ENCODE peak calls at places on chromosomes 4 and X, in four cellular contexts. S is astrocyte of the spinal cord, R is WTC11, Q is transverse colon. H is an unnamed sample.

GRCh38 chr4:85741921-85742591 is 267.1 kb downstream of the ARHGAP24 start:
- DNase-seq in S (no peak), Q (no peak), R (no peak), H (no peak)

GRCh38 chr4:183540498-183540953 is 35.7 kb downstream of the ING2 start:
- DNase-seq in R (no peak), Q (no peak), S (no peak), H (no peak)

GRCh38 chr4:95124906-95125504 is 367.2 kb downstream of the BMPR1B start:
- DNase-seq in Q (no peak), R (peak), S (peak), H (peak)

GRCh38 chrX:115393271-115393670 is 103.8 kb downstream of the LUZP4 start:
- DNase-seq in R (no peak), Q (no peak), S (peak), H (no peak)

GRCh38 chr4:108941914-108942379 is 179.1 kb upstream of the ETNPPL start:
- DNase-seq in S (no peak), R (no peak), Q (no peak), H (no peak)

GRCh38 chr4:184802203-184803015 is 23.4 kb downstream of the ACSL1 start:
- DNase-seq in S (no peak), R (no peak), Q (no peak), H (no peak)

GRCh38 chr4:31370866-31371465 is 650.8 kb downstream of the PCDH7 start:
- DNase-seq in R (no peak), S (peak), Q (no peak), H (peak)

GRCh38 chrX:109475174-109475891 is 6.6 kb downstream of the GUCY2F start:
- DNase-seq in R (peak), S (peak), Q (no peak), H (peak)

GRCh38 chr4:42282081-42282901 is 115.0 kb upstream of the SHISA3 start:
- DNase-seq in S (peak), R (peak), Q (no peak), H (peak)

GRCh38 chr4:127357765-127358164 is 275.0 kb upstream of the INTU start:
- DNase-seq in Q (no peak), S (no peak), R (no peak), H (no peak)
- TF ChIP-seq CTCF in Q (no peak), S (no peak), R (no peak), H (no peak)

GRCh38 chr4:178599521-178599920 is 1157.3 kb upstream of the AGA start:
- DNase-seq in S (no peak), R (no peak), Q (no peak), H (peak)
- TF ChIP-seq CTCF in S (peak), R (no peak), Q (no peak), H (peak)

DNA sequence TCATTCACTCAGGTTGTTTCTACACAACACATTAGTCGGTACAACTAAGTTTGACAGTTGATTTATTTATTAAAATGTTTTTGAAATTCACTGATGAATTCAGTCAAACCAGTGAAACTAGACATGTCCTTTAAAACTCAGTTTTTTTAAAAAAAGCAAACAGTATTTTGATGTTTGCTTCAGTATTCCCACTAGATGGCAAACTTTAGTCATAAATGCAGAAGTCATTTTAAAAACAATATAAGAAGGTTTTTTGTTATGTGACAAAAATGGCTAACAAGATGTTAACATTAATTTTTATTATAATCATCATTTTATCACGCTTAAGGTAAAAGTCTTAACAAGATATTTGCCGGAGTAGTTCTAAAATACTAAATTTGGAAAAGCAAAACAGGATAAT is 1337.8 kb upstream of the DIAPH2 start:
- DNase-seq in Q (no peak), S (peak), R (no peak), H (peak)
- TF ChIP-seq CTCF in Q (no peak), S (peak), R (no peak), H (peak)

DNA sequence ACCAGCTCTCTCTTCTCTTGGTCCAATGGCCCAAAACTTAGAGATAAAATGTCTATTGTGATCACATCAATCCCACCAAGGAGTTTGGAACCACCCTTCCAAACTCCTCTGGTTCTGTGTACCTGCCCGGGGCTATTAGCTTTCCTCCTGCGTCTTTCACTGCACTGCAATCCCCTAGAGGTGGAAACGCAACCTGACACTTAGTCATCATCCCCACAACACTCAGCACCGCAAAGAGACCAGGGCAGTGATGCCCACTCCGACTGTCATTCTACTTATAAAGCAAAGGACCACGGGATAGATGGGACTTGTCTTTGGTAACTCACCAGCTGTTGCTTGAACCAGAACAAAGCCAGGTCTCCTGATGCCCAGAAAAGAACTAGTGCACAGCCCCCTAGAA is 22.0 kb downstream of the AFAP1 start:
- DNase-seq in S (no peak), R (no peak), Q (no peak), H (no peak)
- TF ChIP-seq CTCF in S (no peak), R (no peak), Q (no peak), H (no peak)